ENCODE peak calls at places on chromosome 18, in four cellular contexts. One of them, this sample, is unnamed.

GRCh38 chr18:61921621-61922235 is 28.9 kb upstream of the RNF152 start:
- DNase-seq in stimulated activated CD8-positive, alpha-beta memory T cell treated with anti-CD3 and anti-CD28 coated beads, Interleukin-2, amount 100 ng/mL, for 48 hours: no peak
- DNase-seq in kidney: no peak
- DNase-seq in sciatic nerve: no peak
- DNase-seq in this sample: no peak

GRCh38 chr18:23689616-23690504 is 607 bp downstream of the LAMA3 start:
- DNase-seq in stimulated activated CD8-positive, alpha-beta memory T cell treated with anti-CD3 and anti-CD28 coated beads, Interleukin-2, amount 100 ng/mL, for 48 hours: no peak
- DNase-seq in kidney: peak; percentile 75
- DNase-seq in sciatic nerve: peak; percentile 62
- DNase-seq in this sample: no peak

GRCh38 chr18:50356036-50356945 is 18.6 kb upstream of the SKA1 start:
- DNase-seq in stimulated activated CD8-positive, alpha-beta memory T cell treated with anti-CD3 and anti-CD28 coated beads, Interleukin-2, amount 100 ng/mL, for 48 hours: no peak
- DNase-seq in kidney: no peak
- DNase-seq in sciatic nerve: no peak
- DNase-seq in this sample: peak; percentile 8

GRCh38 chr18:5462227-5462626 is 81.6 kb downstream of the EPB41L3 start:
- DNase-seq in stimulated activated CD8-positive, alpha-beta memory T cell treated with anti-CD3 and anti-CD28 coated beads, Interleukin-2, amount 100 ng/mL, for 48 hours: no peak
- DNase-seq in kidney: no peak
- DNase-seq in sciatic nerve: no peak
- DNase-seq in this sample: no peak

GRCh38 chr18:12282436-12283039 is 25.5 kb upstream of the TUBB6 start:
- DNase-seq in stimulated activated CD8-positive, alpha-beta memory T cell treated with anti-CD3 and anti-CD28 coated beads, Interleukin-2, amount 100 ng/mL, for 48 hours: no peak
- DNase-seq in kidney: no peak
- DNase-seq in sciatic nerve: no peak
- DNase-seq in this sample: peak; percentile 92

GRCh38 chr18:56702946-56703345 is 51.8 kb downstream of the WDR7 start:
- DNase-seq in stimulated activated CD8-positive, alpha-beta memory T cell treated with anti-CD3 and anti-CD28 coated beads, Interleukin-2, amount 100 ng/mL, for 48 hours: no peak
- DNase-seq in kidney: no peak
- DNase-seq in sciatic nerve: no peak
- DNase-seq in this sample: peak; percentile 31

GRCh38 chr18:65425366-65425765 is 325.4 kb upstream of the CDH7 start:
- DNase-seq in stimulated activated CD8-positive, alpha-beta memory T cell treated with anti-CD3 and anti-CD28 coated beads, Interleukin-2, amount 100 ng/mL, for 48 hours: no peak
- DNase-seq in kidney: no peak
- DNase-seq in sciatic nerve: no peak
- DNase-seq in this sample: no peak

GRCh38 chr18:57950542-57950941 is 93.5 kb upstream of the NEDD4L start:
- DNase-seq in stimulated activated CD8-positive, alpha-beta memory T cell treated with anti-CD3 and anti-CD28 coated beads, Interleukin-2, amount 100 ng/mL, for 48 hours: no peak
- DNase-seq in kidney: no peak
- DNase-seq in sciatic nerve: no peak
- DNase-seq in this sample: no peak

GRCh38 chr18:8793445-8794132 is 88.2 kb downstream of the MTCL1 start:
- DNase-seq in stimulated activated CD8-positive, alpha-beta memory T cell treated with anti-CD3 and anti-CD28 coated beads, Interleukin-2, amount 100 ng/mL, for 48 hours: no peak
- DNase-seq in kidney: no peak
- DNase-seq in sciatic nerve: no peak
- DNase-seq in this sample: no peak

GRCh38 chr18:55224086-55224625 is 264.9 kb upstream of the CCDC68 start:
- DNase-seq in stimulated activated CD8-positive, alpha-beta memory T cell treated with anti-CD3 and anti-CD28 coated beads, Interleukin-2, amount 100 ng/mL, for 48 hours: no peak
- DNase-seq in kidney: no peak
- DNase-seq in sciatic nerve: no peak
- DNase-seq in this sample: no peak